ENCODE peak calls at places on chromosome 16, in six cellular contexts. B, Q, S, N, W and U are unnamed samples.

GRCh38 chr16:54473201-54473993 is 186.8 kb upstream of the IRX3 start:
- DNase-seq in B (no peak), Q (no peak), S (no peak), N (no peak), W (no peak), U (no peak)

GRCh38 chr16:23711785-23712184 is 1.2 kb downstream of the ERN2 start:
- DNase-seq in B (no peak), Q (no peak), S (no peak), N (no peak), W (no peak), U (no peak)

GRCh38 chr16:15811778-15812750 is 44.8 kb downstream of the MYH11 start:
- DNase-seq in B (no peak), Q (no peak), S (no peak), N (no peak), W (no peak), U (peak; percentile 89)

GRCh38 chr16:4513086-4513860 is 25.3 kb downstream of the CDIP1 start:
- DNase-seq in B (no peak), Q (no peak), S (no peak), N (no peak), W (no peak), U (no peak)

GRCh38 chr16:55502801-55503366 is 6.0 kb upstream of the LPCAT2 start:
- DNase-seq in B (peak; percentile 79), Q (peak; percentile 76), S (no peak), N (no peak), W (peak; percentile 40), U (no peak)

GRCh38 chr16:87628940-87629339 is 26.6 kb downstream of the JPH3 start:
- DNase-seq in B (no peak), Q (no peak), S (no peak), N (peak; percentile 85), W (no peak), U (peak; percentile 73)

GRCh38 chr16:68469728-68470460 is 21.6 kb upstream of the SMPD3 start:
- DNase-seq in B (no peak), Q (peak; percentile 70), S (no peak), N (no peak), W (no peak), U (no peak)

GRCh38 chr16:78127130-78127529 is 27.7 kb downstream of the WWOX start:
- DNase-seq in B (no peak), Q (peak; percentile 47), S (no peak), N (no peak), W (no peak), U (no peak)

GRCh38 chr16:58461056-58461455 is 38.9 kb upstream of the NDRG4 start:
- DNase-seq in B (no peak), Q (no peak), S (no peak), N (no peak), W (peak; percentile 27), U (no peak)

GRCh38 chr16:81885976-81886586 is 107.0 kb downstream of the PLCG2 start:
- DNase-seq in B (peak; percentile 31), Q (peak; percentile 40), S (peak; percentile 36), N (peak; percentile 85), W (peak; percentile 40), U (peak; percentile 63)

GRCh38 chr16:69313469-69313868 is 2.3 kb downstream of the VPS4A start:
- DNase-seq in B (no peak), Q (no peak), S (no peak), N (no peak), W (no peak), U (no peak)

GRCh38 chr16:87316923-87317765 is at the start of gene C16orf95:
- DNase-seq in B (peak; percentile 95), Q (peak; percentile 95), S (peak; percentile 84), N (peak; percentile 99), W (peak; percentile 92), U (peak; percentile 97)

GRCh38 chr16:80298676-80299075 is 242.1 kb upstream of the DYNLRB2 start:
- DNase-seq in B (no peak), Q (no peak), S (no peak), N (no peak), W (no peak), U (no peak)

GRCh38 chr16:3101018-3101840 is 2.1 kb upstream of the ZSCAN10 start:
- DNase-seq in B (peak; percentile 65), Q (peak; percentile 33), S (no peak), N (peak; percentile 59), W (no peak), U (peak; percentile 79)

GRCh38 chr16:23317266-23317661 is 15.2 kb downstream of the SCNN1B start:
- DNase-seq in B (no peak), Q (no peak), S (no peak), N (no peak), W (no peak), U (no peak)

GRCh38 chr16:5603836-5604235 is 506.2 kb upstream of the EEF2KMT start:
- DNase-seq in B (no peak), Q (no peak), S (no peak), N (no peak), W (no peak), U (no peak)

GRCh38 chr16:23131036-23131435 is 18.2 kb downstream of the USP31 start:
- DNase-seq in B (no peak), Q (no peak), S (no peak), N (no peak), W (no peak), U (no peak)

GRCh38 chr16:25036561-25036960 is 21.4 kb upstream of the ARHGAP17 start:
- DNase-seq in B (no peak), Q (no peak), S (no peak), N (no peak), W (no peak), U (no peak)

GRCh38 chr16:1436731-1437355 is 6.0 kb downstream of the PERCC1 start:
- DNase-seq in B (no peak), Q (no peak), S (no peak), N (no peak), W (no peak), U (no peak)

GRCh38 chr16:1723450-1724147 is 17.6 kb downstream of the MAPK8IP3 start:
- DNase-seq in B (peak; percentile 37), Q (peak; percentile 60), S (no peak), N (peak; percentile 40), W (no peak), U (peak; percentile 33)

GRCh38 chr16:87582221-87582965 is 19.9 kb upstream of the JPH3 start:
- DNase-seq in B (no peak), Q (no peak), S (no peak), N (no peak), W (no peak), U (peak; percentile 21)

GRCh38 chr16:86663691-86664517 is 85.6 kb downstream of the FOXL1 start:
- DNase-seq in B (no peak), Q (peak; percentile 39), S (no peak), N (no peak), W (no peak), U (peak; percentile 14)

GRCh38 chr16:2121853-2122252 is 13.8 kb downstream of the PKD1 start:
- DNase-seq in B (no peak), Q (no peak), S (no peak), N (no peak), W (no peak), U (no peak)

GRCh38 chr16:24826096-24826690 is 19.6 kb upstream of the SLC5A11 start:
- DNase-seq in B (no peak), Q (no peak), S (no peak), N (no peak), W (no peak), U (no peak)

GRCh38 chr16:79607587-79607986 is 7.0 kb upstream of the MAF start:
- DNase-seq in B (no peak), Q (no peak), S (no peak), N (no peak), W (no peak), U (no peak)

GRCh38 chr16:28574925-28575324 is 21.2 kb downstream of the SGF29 start:
- DNase-seq in B (no peak), Q (no peak), S (no peak), N (no peak), W (no peak), U (no peak)
- TF ChIP-seq MAX in B (no peak), Q (no peak), S (no peak), N (no peak), W (no peak), U (no peak)

DNA sequence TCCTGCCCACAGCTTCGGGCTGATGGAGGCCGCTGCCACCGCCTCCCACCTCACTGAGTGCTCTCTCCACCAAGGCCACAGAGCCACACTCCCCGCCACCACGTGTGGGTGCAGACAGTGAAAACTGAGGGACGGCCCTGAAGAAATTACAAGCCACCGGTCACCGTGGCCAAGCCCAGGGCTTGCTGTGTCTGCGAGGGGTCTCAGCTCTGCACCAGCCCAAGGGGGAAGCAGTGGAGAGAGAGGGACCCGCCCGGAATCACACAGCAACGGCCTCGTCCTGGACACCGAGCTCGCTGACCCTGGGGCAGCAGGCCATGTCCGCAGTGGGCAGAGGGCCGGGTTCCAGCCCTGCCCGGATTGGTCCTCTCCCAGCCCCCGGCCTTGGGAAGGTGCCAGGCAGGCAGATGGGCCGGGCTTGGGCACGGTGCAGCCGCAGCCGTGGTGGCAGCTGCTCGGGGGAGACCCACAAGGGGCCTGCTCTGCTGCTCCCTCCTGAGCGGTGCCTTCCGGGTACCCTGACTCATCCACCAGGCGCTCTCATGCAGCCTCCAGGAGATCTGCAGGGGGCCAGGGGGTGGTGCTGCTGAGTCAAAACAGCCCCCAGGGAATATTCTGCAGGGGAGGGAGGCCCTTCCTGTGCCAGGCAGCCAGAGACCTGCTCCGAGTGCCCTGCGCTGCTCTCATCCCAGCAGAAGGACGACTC is 52.0 kb downstream of the CBFA2T3 start:
- DNase-seq in B (peak; percentile 70), Q (peak; percentile 67), S (peak; percentile 49), N (peak; percentile 87), W (peak; percentile 72), U (peak; percentile 98)
- TF ChIP-seq POLR2A in B (no peak), Q (peak; percentile 24), S (no peak), N (no peak), W (no peak), U (peak; percentile 18)

DNA sequence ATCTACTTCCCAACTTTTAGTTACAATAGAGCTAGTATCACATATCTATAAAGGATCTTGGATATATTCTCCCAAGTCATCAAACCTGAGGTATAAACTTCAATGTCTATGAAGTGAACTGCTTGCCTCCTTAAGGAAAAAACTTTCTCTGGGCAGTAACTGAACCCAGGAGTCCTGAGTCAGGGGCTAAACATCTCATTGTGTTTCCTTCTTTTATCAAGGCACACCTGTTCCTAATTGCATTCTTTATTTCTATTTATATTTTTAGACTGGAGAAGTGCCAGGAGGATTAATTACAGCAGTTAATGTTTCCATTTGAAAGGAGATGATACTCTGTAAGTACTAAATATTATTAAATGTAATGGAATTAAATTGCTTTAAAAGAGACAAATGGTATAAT is 98.6 kb downstream of the CDH8 start:
- DNase-seq in B (no peak), Q (no peak), S (no peak), N (no peak), W (no peak), U (no peak)
- TF ChIP-seq MAX in B (no peak), Q (no peak), S (no peak), N (no peak), W (no peak), U (no peak)

GRCh38 chr16:56944954-56945839 is 13.3 kb downstream of the HERPUD1 start:
- DNase-seq in B (no peak), Q (no peak), S (no peak), N (no peak), W (no peak), U (no peak)
- TF ChIP-seq POLR2A in B (peak; percentile 50), Q (no peak), S (no peak), N (no peak), W (no peak), U (no peak)